ENCODE peak calls at places on chromosomes 12 and 14, in five cellular contexts. Q is stimulated activated CD8-positive, alpha-beta memory T cell treated with anti-CD3 and anti-CD28 coated beads, Interleukin-7, amount 100 ng/mL, for 24 hours; O is NCI-H2081; H is cardiac fibroblast; M is stimulated activated CD4-positive, alpha-beta T cell treated with anti-CD3 and anti-CD28 coated beads, Interleukin-4, amount 100 ng/mL, for 48 hours. X is an unnamed sample.

GRCh38 chr12:21118760-21119159 is 12.2 kb upstream of the SLCO1B1 start:
- DNase-seq in O (no peak), Q (no peak), M (no peak), H (no peak), X (no peak)

GRCh38 chr14:35374273-35374681 is 30.3 kb downstream of the NFKBIA start:
- DNase-seq in Q (no peak), O (no peak), M (no peak), H (peak; percentile 99), X (no peak)

GRCh38 chr14:105138021-105138541 is 30.5 kb downstream of the JAG2 start:
- DNase-seq in Q (no peak), O (no peak), H (no peak), M (no peak), X (no peak)

GRCh38 chr12:12467701-12468218 is 94.9 kb downstream of the DUSP16 start:
- DNase-seq in Q (no peak), M (peak; percentile 53), O (no peak), H (no peak), X (no peak)

GRCh38 chr12:113039911-113040425 is 16.6 kb upstream of the DTX1 start:
- DNase-seq in M (no peak), H (peak; percentile 39), Q (no peak), O (no peak), X (no peak)

GRCh38 chr12:130013771-130014484 is 110.1 kb upstream of the TMEM132D start:
- DNase-seq in Q (peak; percentile 21), H (peak; percentile 40), M (peak; percentile 13), O (peak; percentile 51), X (peak; percentile 29)

GRCh38 chr14:85187521-85187920 is 342.4 kb upstream of the FLRT2 start:
- DNase-seq in M (no peak), Q (no peak), H (no peak), O (no peak), X (no peak)

GRCh38 chr12:47391566-47391965 is 311.8 kb upstream of the AMIGO2 start:
- DNase-seq in H (no peak), Q (peak; percentile 35), M (no peak), O (no peak), X (no peak)

GRCh38 chr12:42780671-42781070 is 191.1 kb upstream of the PRICKLE1 start:
- DNase-seq in H (no peak), M (no peak), Q (no peak), O (no peak), X (no peak)

GRCh38 chr14:34693228-34693939 is 21.0 kb downstream of the CFL2 start:
- DNase-seq in M (no peak), H (peak; percentile 28), Q (no peak), O (no peak), X (peak; percentile 24)

GRCh38 chr12:104215638-104216297 is at the start of gene TXNRD1:
- DNase-seq in O (no peak), Q (peak; percentile 62), H (peak; percentile 81), M (peak; percentile 78), X (peak; percentile 47)

GRCh38 chr12:52879394-52880351 is 25.2 kb downstream of the KRT8 start:
- DNase-seq in Q (no peak), H (peak; percentile 90), O (peak; percentile 82), M (peak; percentile 61), X (peak; percentile 70)

GRCh38 chr12:12837025-12837872 is 24.1 kb downstream of the DDX47 start:
- DNase-seq in Q (peak; percentile 11), O (peak; percentile 42), H (peak; percentile 90), M (peak; percentile 52), X (peak; percentile 41)

GRCh38 chr14:72292689-72293024 is 360.4 kb downstream of the RGS6 start:
- DNase-seq in H (no peak), Q (no peak), O (no peak), M (no peak), X (no peak)

GRCh38 chr12:31519525-31519924 is 71.4 kb downstream of the DENND5B start:
- DNase-seq in H (no peak), O (no peak), M (no peak), Q (no peak), X (no peak)

GRCh38 chr12:6724409-6724797 is 557 bp downstream of the COPS7A start:
- DNase-seq in Q (no peak), O (peak; percentile 26), H (no peak), M (no peak), X (peak; percentile 75)

GRCh38 chr14:69312608-69313007 is 52.6 kb downstream of the GALNT16 start:
- DNase-seq in O (no peak), M (no peak), H (no peak), Q (no peak), X (no peak)

GRCh38 chr12:3061129-3061857 is 15.9 kb upstream of the TSPAN9 start:
- DNase-seq in O (no peak), Q (no peak), M (no peak), H (peak; percentile 44), X (no peak)

GRCh38 chr12:29023436-29024076 is 125.5 kb upstream of the FAR2 start:
- DNase-seq in Q (no peak), M (no peak), O (no peak), H (no peak), X (no peak)

GRCh38 chr14:56195727-56196126 is 77.5 kb downstream of the PELI2 start:
- DNase-seq in M (peak; percentile 4), O (peak; percentile 92), H (peak; percentile 56), Q (no peak), X (peak; percentile 95)